ENCODE peak calls at places on chromosome 12, in five cellular contexts. G, H, B, Z and S are unnamed samples.

GRCh38 chr12:22672951-22673350 is 48.0 kb downstream of the ETNK1 start:
- DNase-seq in G (peak; percentile 73), B (no peak), H (peak; percentile 38), Z (no peak), S (peak; percentile 39)

GRCh38 chr12:12705833-12706520 is 10.0 kb upstream of the GPR19 start:
- DNase-seq in G (no peak), B (no peak), Z (no peak), H (no peak), S (no peak)

GRCh38 chr12:82857276-82857675 is 170.6 kb downstream of the TMTC2 start:
- DNase-seq in G (no peak), B (no peak), Z (no peak), H (no peak), S (no peak)

GRCh38 chr12:106245767-106246166 is 2.1 kb downstream of the CKAP4 start:
- DNase-seq in G (no peak), H (peak; percentile 56), B (peak; percentile 72), Z (no peak), S (no peak)

GRCh38 chr12:98151105-98151504 is 364.3 kb upstream of the TMPO start:
- DNase-seq in Z (no peak), G (no peak), B (no peak), H (no peak), S (no peak)

GRCh38 chr12:89756638-89757321 is 48.1 kb upstream of the ATP2B1 start:
- DNase-seq in B (no peak), G (peak; percentile 89), Z (no peak), H (peak; percentile 94), S (peak; percentile 92)

GRCh38 chr12:26188132-26188531 is 7.2 kb upstream of the SSPN start:
- DNase-seq in G (peak; percentile 58), Z (no peak), H (peak; percentile 42), B (no peak), S (peak; percentile 43)

GRCh38 chr12:15982071-15982470 is 70.9 kb downstream of the DERA start:
- DNase-seq in H (no peak), G (no peak), B (no peak), Z (no peak), S (no peak)

GRCh38 chr12:8697120-8697475 is 693 bp upstream of the RIMKLB start:
- DNase-seq in Z (no peak), H (peak; percentile 45), G (no peak), B (peak; percentile 41), S (no peak)

GRCh38 chr12:89417246-89417977 is 65.1 kb upstream of the DUSP6 start:
- DNase-seq in Z (no peak), H (peak; percentile 4), G (no peak), B (no peak), S (no peak)

GRCh38 chr12:93783827-93784226 is 106.7 kb downstream of the CRADD start:
- DNase-seq in Z (no peak), B (no peak), H (no peak), G (no peak), S (no peak)

GRCh38 chr12:39144613-39145061 is 239.2 kb upstream of the CPNE8 start:
- DNase-seq in B (peak; percentile 9), H (no peak), Z (no peak), G (no peak), S (no peak)

GRCh38 chr12:48296586-48297396 is 53.9 kb downstream of the ZNF641 start:
- DNase-seq in Z (no peak), B (peak; percentile 92), H (peak; percentile 75), G (peak; percentile 53), S (peak; percentile 10)

GRCh38 chr12:87127272-87127671 is 871.1 kb upstream of the MGAT4C start:
- DNase-seq in Z (no peak), B (no peak), G (no peak), H (peak; percentile 23), S (no peak)

GRCh38 chr12:25421651-25422150 is 131.4 kb downstream of the LMNTD1 start:
- DNase-seq in Z (no peak), H (no peak), B (no peak), G (no peak), S (no peak)

GRCh38 chr12:17511369-17511768 is 578.6 kb downstream of the RERGL start:
- DNase-seq in Z (no peak), G (no peak), H (no peak), B (no peak), S (no peak)

GRCh38 chr12:122106891-122107660 is 28.5 kb downstream of the MLXIP start:
- DNase-seq in B (peak; percentile 78), G (peak; percentile 78), Z (no peak), H (peak; percentile 62), S (no peak)

DNA sequence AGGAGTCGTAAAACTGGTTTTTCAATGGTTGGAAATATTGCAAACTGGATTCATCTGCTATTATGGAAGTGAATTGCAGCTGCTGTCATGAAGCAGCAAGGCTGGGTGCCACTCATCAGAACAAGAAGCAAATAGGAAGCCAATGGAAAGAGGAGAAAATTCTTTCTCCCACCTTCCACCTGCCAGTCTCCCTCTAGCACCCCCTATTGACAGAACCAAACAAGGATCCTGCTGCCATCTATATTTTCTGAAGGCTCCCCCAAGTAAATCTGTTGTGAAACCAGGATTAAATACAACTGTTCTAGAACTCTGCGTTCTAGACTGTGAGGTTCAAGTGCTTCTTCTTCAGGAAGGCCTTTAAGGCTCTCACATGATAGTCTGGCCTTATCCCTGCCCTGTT is 286.6 kb downstream of the AACS start:
- DNase-seq in G (no peak), H (no peak), B (no peak), Z (no peak), S (no peak)
- TF ChIP-seq CTCF in G (no peak), H (no peak), B (no peak), Z (no peak), S (no peak)

GRCh38 chr12:119803391-119803791 is 73.7 kb downstream of the CIT start:
- DNase-seq in Z (no peak), H (peak; percentile 47), B (no peak), G (peak; percentile 45), S (no peak)
- TF ChIP-seq CTCF in Z (no peak), H (peak; percentile 20), B (no peak), G (no peak), S (no peak)

DNA sequence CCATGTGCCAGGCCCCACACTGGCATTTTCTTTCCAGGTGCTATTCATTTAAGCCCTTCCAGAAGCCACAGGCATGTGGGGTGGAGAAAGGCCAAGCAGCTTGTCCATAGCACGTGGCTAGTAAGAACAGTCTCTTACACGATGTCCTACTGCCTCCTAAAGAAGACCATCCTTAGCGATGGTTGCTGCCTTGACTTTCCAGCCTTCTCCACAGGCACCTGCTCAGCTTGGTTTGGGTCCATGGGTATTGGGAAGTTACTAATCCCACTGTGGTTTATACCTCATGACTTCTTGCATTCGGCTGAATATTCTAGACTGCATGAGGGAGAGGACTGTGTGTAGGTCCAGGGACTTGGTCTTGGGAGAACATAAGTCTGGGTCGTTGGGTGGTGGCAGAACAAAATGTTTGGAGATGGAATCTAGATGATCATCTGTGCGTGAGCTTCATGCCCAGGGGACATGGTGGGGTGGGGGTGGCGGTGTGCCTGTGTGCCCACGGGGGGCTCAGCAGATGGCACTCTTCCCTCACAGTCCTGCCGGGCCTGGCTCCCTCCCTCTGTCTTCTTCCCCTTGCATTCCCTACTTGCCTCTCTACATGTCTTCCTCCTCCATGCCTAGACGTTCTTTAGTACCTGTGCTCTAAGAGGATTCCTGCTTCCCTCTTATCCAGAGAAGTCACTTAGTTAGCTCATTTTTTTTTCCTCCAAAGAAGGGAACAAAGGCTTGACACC is 49.1 kb downstream of the NINJ2 start:
- DNase-seq in Z (peak; percentile 38), G (no peak), B (peak; percentile 16), H (no peak), S (no peak)
- TF ChIP-seq CTCF in Z (no peak), G (peak; percentile 25), B (no peak), H (peak; percentile 54), S (no peak)

GRCh38 chr12:30515351-30515750 is 180.3 kb downstream of the IPO8 start:
- DNase-seq in B (no peak), Z (no peak), H (no peak), G (peak; percentile 29), S (no peak)
- TF ChIP-seq CTCF in B (no peak), Z (no peak), H (no peak), G (peak; percentile 20), S (no peak)

GRCh38 chr12:67646775-67647174 is 1.8 kb upstream of the DYRK2 start:
- DNase-seq in H (no peak), G (no peak), Z (no peak), B (no peak), S (no peak)

GRCh38 chr12:67647251-67647546 is 1.3 kb upstream of the DYRK2 start:
- DNase-seq in G (no peak), B (no peak), H (no peak), Z (no peak), S (no peak)

GRCh38 chr12:67648306-67649164 is at the start of gene DYRK2:
- DNase-seq in B (peak; percentile 88), G (no peak), Z (peak; percentile 78), H (peak; percentile 70), S (no peak)

GRCh38 chr12:67649165-67650126 is 901 bp downstream of the DYRK2 start:
- DNase-seq in B (peak; percentile 49), H (no peak), G (no peak), Z (peak; percentile 40), S (no peak)

DNA sequence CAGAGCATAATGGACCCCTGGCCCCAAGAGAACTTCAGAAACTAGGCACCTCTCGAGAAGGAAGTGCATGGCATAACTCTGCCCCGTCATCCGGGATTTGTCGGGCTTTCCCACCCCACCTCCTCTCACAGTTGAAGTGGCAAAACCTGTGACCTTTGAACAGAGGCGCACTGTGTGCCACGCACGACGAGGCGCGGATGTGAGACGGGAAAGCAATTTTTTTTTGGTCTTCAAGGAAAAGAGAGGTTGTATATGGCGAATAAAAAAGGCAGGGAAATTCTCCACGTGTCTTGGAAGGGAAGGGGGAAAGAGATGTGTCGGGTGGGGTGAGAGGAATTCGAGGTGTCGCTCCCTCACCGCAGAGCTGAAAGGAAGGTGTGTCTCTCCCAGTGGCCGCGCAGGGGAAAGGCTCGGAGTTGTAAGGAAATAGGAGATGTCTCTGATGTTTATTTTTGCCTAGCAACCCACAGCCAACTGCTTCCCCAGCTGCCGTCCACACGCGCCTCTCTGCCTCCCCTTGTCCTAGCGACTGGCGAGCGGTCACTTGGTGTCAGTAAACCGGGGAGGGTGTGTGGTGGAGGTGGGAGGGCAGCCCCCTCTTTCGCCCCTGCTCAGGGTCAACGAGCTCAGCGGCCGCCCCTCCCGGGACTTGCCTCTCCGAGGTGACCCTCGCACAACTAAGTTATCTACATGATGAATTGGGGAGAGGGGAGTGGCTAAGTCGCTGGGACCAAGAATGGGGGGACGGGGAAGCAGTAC is 819 bp upstream of the DYRK2 start:
- DNase-seq in Z (no peak), G (peak; percentile 66), B (peak; percentile 84), H (peak; percentile 89), S (peak; percentile 57)
- TF ChIP-seq CTCF in Z (no peak), G (peak; percentile 45), B (no peak), H (peak; percentile 63), S (peak; percentile 46)